ENCODE peak calls at places on chromosomes 12 and 14, in five cellular contexts. K is HCT116, W is HepG2, N is K562, M is GM12878. V is an unnamed sample.

GRCh38 chr12:107337354-107338095 is 244.2 kb upstream of the CRY1 start:
- DNase-seq in M (no peak), N (no peak), K (no peak), W (no peak), V (no peak)

GRCh38 chr12:127620956-127621355 is 646.0 kb upstream of the TMEM132C start:
- DNase-seq in N (no peak), K (no peak), M (no peak), W (no peak), V (no peak)

GRCh38 chr12:112559784-112560183 is 141.0 kb downstream of the PTPN11 start:
- DNase-seq in M (no peak), N (no peak), W (no peak), K (no peak), V (no peak)

GRCh38 chr12:12327802-12328201 is 22.2 kb downstream of the MANSC1 start:
- DNase-seq in M (peak; percentile 25), W (peak; percentile 65), N (peak; percentile 43), K (peak; percentile 62), V (peak; percentile 64)

GRCh38 chr14:49497725-49498348 is 88.3 kb downstream of the RPS29 start:
- DNase-seq in K (peak; percentile 72), W (peak; percentile 70), M (peak; percentile 21), N (peak; percentile 57), V (peak; percentile 52)

GRCh38 chr12:12890815-12891645 is at the start of gene GPRC5A:
- DNase-seq in K (peak; percentile 96), M (no peak), N (peak; percentile 62), W (peak; percentile 30), V (peak; percentile 68)

GRCh38 chr12:51862947-51863346 is 14.4 kb upstream of the FIGNL2 start:
- DNase-seq in W (no peak), M (no peak), N (no peak), K (no peak), V (no peak)

GRCh38 chr12:69457433-69457832 is 12.8 kb upstream of the FRS2 start:
- DNase-seq in N (no peak), W (no peak), K (no peak), M (no peak), V (no peak)

GRCh38 chr14:87615822-87616679 is 376.9 kb downstream of the GALC start:
- DNase-seq in N (peak; percentile 52), K (peak; percentile 0), W (peak; percentile 44), M (no peak), V (peak; percentile 38)

GRCh38 chr14:50619569-50620141 is 48.5 kb downstream of the SAV1 start:
- DNase-seq in W (peak; percentile 38), M (peak; percentile 21), N (no peak), K (peak; percentile 32), V (peak; percentile 27)

GRCh38 chr14:56333361-56334279 is 215.4 kb downstream of the PELI2 start:
- DNase-seq in N (no peak), M (no peak), W (peak; percentile 13), K (no peak), V (no peak)

GRCh38 chr12:16939871-16940306 is 333.9 kb upstream of the LMO3 start:
- DNase-seq in N (peak; percentile 44), M (peak; percentile 26), W (peak; percentile 80), K (peak; percentile 78), V (peak; percentile 36)
- TF ChIP-seq YY1 in N (no peak), M (no peak), W (no peak), K (peak; percentile 37), V (no peak)

GRCh38 chr12:131039551-131039950 is 85.8 kb downstream of the ADGRD1 start:
- DNase-seq in W (no peak), K (no peak), N (no peak), M (no peak), V (no peak)
- H3K4me1 ChIP-seq in W (peaks cover 7% of the 10 kb centered on the region), K (no peaks in the 10 kb centered on the region), N (no peaks in the 10 kb centered on the region), M (no peaks in the 10 kb centered on the region), V (peaks cover 39% of the 10 kb centered on the region)

GRCh38 chr14:105072381-105072861 is 7.2 kb upstream of the GPR132 start:
- DNase-seq in K (no peak), M (no peak), W (no peak), N (no peak), V (no peak)
- TF ChIP-seq REST in K (no peak), M (no peak), W (no peak), N (no peak), V (no peak)

GRCh38 chr12:62332598-62332997 is 72.4 kb downstream of the USP15 start:
- DNase-seq in W (no peak), N (no peak), K (no peak), M (no peak), V (no peak)
- TF ChIP-seq YY1 in W (no peak), N (no peak), K (no peak), M (no peak), V (no peak)

GRCh38 chr14:68942281-68943035 is 36.6 kb downstream of the ACTN1 start:
- DNase-seq in K (no peak), W (no peak), N (no peak), M (no peak), V (no peak)

GRCh38 chr14:68939424-68939892 is 39.6 kb downstream of the ACTN1 start:
- DNase-seq in K (no peak), M (no peak), W (no peak), N (no peak), V (no peak)

GRCh38 chr14:68941820-68942219 is 37.3 kb downstream of the ACTN1 start:
- DNase-seq in W (peak; percentile 88), K (no peak), M (no peak), N (no peak), V (no peak)

GRCh38 chr14:68939893-68940613 is 39.0 kb downstream of the ACTN1 start:
- DNase-seq in W (peak; percentile 78), N (no peak), M (no peak), K (no peak), V (peak; percentile 51)

DNA sequence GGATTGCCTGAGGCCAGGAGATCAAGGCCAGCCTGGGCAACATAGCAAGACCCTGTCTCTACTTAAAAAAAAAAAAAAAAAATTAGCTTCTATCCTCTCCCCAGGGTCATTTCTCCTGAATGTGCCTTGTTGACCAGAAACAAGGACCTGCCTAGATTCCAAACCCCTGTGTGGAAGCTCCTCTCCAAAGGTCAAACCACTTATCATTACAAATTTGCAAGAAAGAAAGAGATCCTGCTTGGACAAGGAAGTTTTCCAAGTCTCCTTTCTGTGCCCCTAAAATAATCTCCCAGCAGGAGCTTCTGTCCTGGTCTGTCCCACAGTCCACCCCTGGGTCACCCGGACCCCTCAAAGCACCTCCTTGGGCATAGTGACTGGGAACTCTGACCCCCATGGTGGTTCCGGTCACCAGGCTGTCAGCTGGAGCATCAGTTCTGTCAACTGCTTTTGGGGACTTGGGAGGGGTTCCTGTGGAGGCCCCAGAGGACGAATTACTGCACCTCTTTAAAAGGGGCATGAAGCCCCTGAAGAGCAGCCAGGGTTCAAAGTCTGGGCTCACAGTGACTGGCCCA is 38.4 kb downstream of the ACTN1 start:
- DNase-seq in W (no peak), M (no peak), K (no peak), N (no peak), V (no peak)
- H3K4me1 ChIP-seq in W (peaks cover 96% of the 10 kb centered on the region), M (peaks cover 3% of the 10 kb centered on the region), K (peaks cover 68% of the 10 kb centered on the region), N (peaks cover 9% of the 10 kb centered on the region), V (peaks cover 73% of the 10 kb centered on the region)

GRCh38 chr14:32694795-32695449 is 243.8 kb upstream of the NPAS3 start:
- DNase-seq in N (no peak), M (no peak), W (no peak), K (no peak), V (no peak)

GRCh38 chr14:32697704-32698103 is 241.0 kb upstream of the NPAS3 start:
- DNase-seq in W (no peak), N (no peak), M (no peak), K (no peak), V (no peak)

GRCh38 chr14:32698831-32699230 is 239.8 kb upstream of the NPAS3 start:
- DNase-seq in N (no peak), W (no peak), K (no peak), M (no peak), V (no peak)

GRCh38 chr14:32696325-32697101 is 242.2 kb upstream of the NPAS3 start:
- DNase-seq in W (no peak), K (no peak), N (no peak), M (no peak), V (no peak)

GRCh38 chr14:32697114-32697513 is 241.6 kb upstream of the NPAS3 start:
- DNase-seq in N (no peak), W (no peak), K (no peak), M (no peak), V (no peak)
- TF ChIP-seq REST in N (no peak), W (no peak), K (no peak), M (no peak), V (no peak)

GRCh38 chr14:77088219-77088618 is 9.8 kb upstream of the CIPC start:
- DNase-seq in K (peak; percentile 71), M (no peak), W (no peak), N (no peak), V (no peak)
- TF ChIP-seq YY1 in K (no peak), M (no peak), W (no peak), N (no peak), V (no peak)

GRCh38 chr12:6549379-6550151 is 6.3 kb downstream of the IFFO1 start:
- DNase-seq in M (no peak), K (no peak), W (no peak), N (no peak), V (no peak)
- H3K4me1 ChIP-seq in M (peaks cover 10% of the 10 kb centered on the region), K (peaks cover 33% of the 10 kb centered on the region), W (peaks cover 32% of the 10 kb centered on the region), N (peaks cover 27% of the 10 kb centered on the region), V (peaks cover 65% of the 10 kb centered on the region)

GRCh38 chr14:90757452-90757851 is 58.8 kb downstream of the TTC7B start:
- DNase-seq in K (no peak), W (no peak), N (no peak), M (no peak), V (no peak)
- TF ChIP-seq REST in K (no peak), W (no peak), N (no peak), M (no peak), V (no peak)

V was measured in SK-N-SH.